ENCODE peak calls at places on chromosomes 2 and 18, in six cellular contexts. R is spleen, C is sigmoid colon, S is Panc1, X is GM23338, O is SK-N-SH. W is an unnamed sample.

GRCh38 chr18:334575-335132 is 66.8 kb upstream of the THOC1 start:
- DNase-seq in X (no peak), R (no peak), S (no peak), C (no peak), O (no peak), W (no peak)

GRCh38 chr2:122100371-122101150 is 345.1 kb downstream of the TSN start:
- DNase-seq in R (no peak), C (no peak), S (no peak), X (peak), O (no peak), W (no peak)

GRCh38 chr2:27446057-27446456 is 3.9 kb downstream of the KRTCAP3 start:
- DNase-seq in S (no peak), R (no peak), C (no peak), X (no peak), O (no peak), W (peak)

GRCh38 chr2:96885432-96886137 is 15.7 kb upstream of the SEMA4C start:
- DNase-seq in R (peak), O (no peak), S (no peak), C (no peak), X (no peak), W (no peak)

GRCh38 chr18:54777118-54777791 is 51.0 kb upstream of the RAB27B start:
- DNase-seq in R (no peak), S (no peak), O (no peak), C (no peak), X (no peak), W (no peak)

GRCh38 chr2:45567288-45567963 is 43.6 kb downstream of the SRBD1 start:
- DNase-seq in O (no peak), R (peak), S (no peak), X (no peak), C (no peak), W (no peak)

GRCh38 chr18:11871501-11871900 is 20.3 kb downstream of the CHMP1B start:
- DNase-seq in C (no peak), S (no peak), X (no peak), O (no peak), R (no peak), W (no peak)

GRCh38 chr2:235595420-235596010 is 101.7 kb downstream of the AGAP1 start:
- DNase-seq in O (peak), R (peak), S (peak), C (peak), X (peak), W (peak)

GRCh38 chr2:218368150-218368528 is 11.5 kb downstream of the CATIP start:
- DNase-seq in R (peak), X (no peak), O (no peak), C (no peak), S (no peak), W (no peak)

GRCh38 chr18:80258640-80259039 is 11.3 kb upstream of the PARD6G start:
- DNase-seq in C (no peak), R (no peak), S (no peak), O (no peak), X (no peak), W (no peak)

GRCh38 chr18:56727399-56727798 is 76.2 kb downstream of the WDR7 start:
- DNase-seq in S (no peak), R (no peak), O (no peak), X (no peak), C (no peak), W (no peak)

GRCh38 chr2:118119158-118119715 is 31.0 kb downstream of the INSIG2 start:
- DNase-seq in S (no peak), R (no peak), X (no peak), C (no peak), O (no peak), W (no peak)

GRCh38 chr2:5690231-5690630 is 2.0 kb upstream of the SOX11 start:
- DNase-seq in R (no peak), S (no peak), O (no peak), X (no peak), C (no peak), W (no peak)

GRCh38 chr2:105592288-105592687 is 152.4 kb upstream of the NCK2 start:
- DNase-seq in O (no peak), S (no peak), R (no peak), C (no peak), X (no peak), W (peak)

GRCh38 chr18:75223687-75224347 is 13.2 kb downstream of the TSHZ1 start:
- DNase-seq in C (no peak), X (no peak), R (no peak), O (no peak), S (no peak), W (no peak)

GRCh38 chr2:179562330-179562885 is 297.8 kb upstream of the SESTD1 start:
- DNase-seq in X (no peak), R (no peak), O (no peak), C (no peak), S (no peak), W (no peak)

GRCh38 chr18:44096016-44096415 is 584.7 kb upstream of the SETBP1 start:
- DNase-seq in R (no peak), C (no peak), X (no peak), S (no peak), O (no peak), W (no peak)

GRCh38 chr2:189127756-189128155 is 51.8 kb downstream of the COL5A2 start:
- DNase-seq in X (no peak), C (no peak), R (no peak), S (no peak), O (no peak), W (no peak)

GRCh38 chr18:9596257-9596656 is 18.1 kb downstream of the PPP4R1 start:
- DNase-seq in O (no peak), S (no peak), C (no peak), R (no peak), X (no peak), W (no peak)

GRCh38 chr2:178882666-178883440 is 75.6 kb upstream of the TTN start:
- DNase-seq in X (no peak), C (no peak), O (no peak), S (no peak), R (no peak), W (no peak)

GRCh38 chr2:20015482-20016083 is 3.1 kb upstream of the MATN3 start:
- DNase-seq in C (no peak), R (no peak), S (peak), O (peak), X (peak), W (no peak)

GRCh38 chr2:240465268-240465764 is 29.9 kb downstream of the GPC1 start:
- DNase-seq in S (no peak), C (peak), X (no peak), R (peak), O (no peak), W (peak)

GRCh38 chr2:177174456-177174855 is 38.1 kb upstream of the HNRNPA3 start:
- DNase-seq in C (no peak), S (no peak), X (no peak), R (no peak), O (no peak), W (no peak)

GRCh38 chr18:6001867-6002266 is 106.5 kb upstream of the TMEM200C start:
- DNase-seq in C (no peak), O (no peak), R (no peak), X (no peak), S (no peak), W (no peak)

GRCh38 chr2:21256006-21256405 is 132.2 kb downstream of the TDRD15 start:
- DNase-seq in C (no peak), X (no peak), O (no peak), S (no peak), R (no peak), W (no peak)

GRCh38 chr2:120740765-120741513 is 5.3 kb downstream of the GLI2 start:
- DNase-seq in X (peak), C (no peak), O (peak), S (no peak), R (peak), W (no peak)

GRCh38 chr2:3529316-3530025 is 10.1 kb upstream of the ADI1 start:
- DNase-seq in X (no peak), S (no peak), C (no peak), O (no peak), R (no peak), W (no peak)

GRCh38 chr2:194205568-194206227 is 1451.3 kb upstream of the SLC39A10 start:
- DNase-seq in S (no peak), R (no peak), X (no peak), C (no peak), O (no peak), W (no peak)

GRCh38 chr2:2244508-2244907 is 86.6 kb downstream of the MYT1L start:
- DNase-seq in C (no peak), S (no peak), O (no peak), R (no peak), X (no peak), W (no peak)

GRCh38 chr2:128395640-128396499 is 77.2 kb upstream of the HS6ST1 start:
- DNase-seq in R (peak), X (peak), O (peak), C (peak), S (no peak), W (no peak)

GRCh38 chr2:134052173-134052572 is 201.7 kb upstream of the MGAT5 start:
- DNase-seq in C (no peak), S (no peak), R (no peak), X (no peak), O (no peak), W (no peak)

GRCh38 chr2:152491139-152491472 is 156.1 kb downstream of the FMNL2 start:
- DNase-seq in R (no peak), X (no peak), C (peak), S (no peak), O (no peak), W (peak)

GRCh38 chr2:146481629-146482028 is 1363.2 kb upstream of the ACVR2A start:
- DNase-seq in O (no peak), S (no peak), C (no peak), R (no peak), X (no peak), W (no peak)

GRCh38 chr2:214232266-214232665 is 178.6 kb upstream of the VWC2L start:
- DNase-seq in S (no peak), C (no peak), R (no peak), X (no peak), O (no peak), W (no peak)

DNA sequence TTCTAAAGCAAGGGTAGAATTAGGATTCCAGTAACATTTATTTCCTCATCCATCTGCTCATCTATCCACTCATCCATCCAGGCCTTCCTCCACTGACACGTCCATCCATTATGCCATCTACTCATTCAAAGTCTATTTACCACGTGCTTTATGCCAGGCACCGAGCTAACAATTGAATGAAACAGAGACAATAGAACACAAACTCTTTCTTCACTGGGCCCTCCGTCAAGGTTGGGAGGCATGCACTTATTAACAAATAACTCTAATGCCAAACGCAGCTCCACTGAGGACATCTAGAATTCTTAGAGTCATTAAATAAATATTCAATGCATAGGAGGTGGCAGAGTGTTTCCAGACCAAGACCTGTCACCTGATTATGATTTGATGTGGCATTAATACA is 262.7 kb downstream of the CYRIA start:
- DNase-seq in C (no peak), R (no peak), S (no peak), O (no peak), X (no peak), W (no peak)
- H3K27ac ChIP-seq in C (no peak), R (no peak), S (no peak), O (no peak), X (no peak), W (no peak)

GRCh38 chr2:216059233-216059834 is 22.3 kb downstream of the PECR start:
- DNase-seq in S (no peak), X (no peak), C (no peak), R (no peak), O (no peak), W (no peak)

GRCh38 chr2:216064684-216065083 is 16.9 kb downstream of the PECR start:
- DNase-seq in S (no peak), R (no peak), X (no peak), C (no peak), O (no peak), W (no peak)

GRCh38 chr2:216066255-216066654 is 15.4 kb downstream of the PECR start:
- DNase-seq in O (no peak), R (no peak), X (no peak), S (no peak), C (no peak), W (no peak)

GRCh38 chr2:216069028-216069427 is 12.6 kb downstream of the PECR start:
- DNase-seq in R (no peak), X (no peak), S (no peak), C (no peak), O (no peak), W (no peak)

DNA sequence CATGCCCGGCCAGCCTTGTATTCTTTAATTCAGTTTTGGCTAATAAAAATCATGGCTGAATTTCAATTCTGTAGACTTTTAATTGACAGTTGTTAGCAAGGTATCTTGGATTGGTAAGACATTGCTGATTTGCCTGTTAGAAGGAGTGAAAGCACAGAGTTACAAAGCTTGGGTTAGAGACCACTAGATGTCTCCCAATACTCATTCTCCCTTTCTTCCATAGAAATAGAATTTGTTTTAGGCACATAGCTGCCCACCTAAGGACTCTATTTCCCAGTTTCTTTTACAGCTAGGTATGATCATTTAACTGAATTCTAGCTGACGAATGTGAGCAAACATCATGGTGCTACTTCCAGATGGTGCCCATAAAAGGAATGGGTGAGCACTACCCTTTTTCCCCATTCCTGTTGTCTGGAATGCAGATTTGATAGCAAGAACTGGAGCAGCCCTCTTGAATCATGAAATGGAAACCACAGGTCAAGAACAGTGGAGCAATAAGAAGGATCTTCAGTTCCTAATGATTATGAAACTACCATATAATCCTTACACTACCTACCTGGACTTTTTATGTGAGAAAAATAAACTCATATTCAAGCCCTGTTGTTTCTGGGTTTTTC is 17.5 kb downstream of the PECR start:
- DNase-seq in X (peak), R (no peak), O (no peak), S (no peak), C (no peak), W (no peak)
- TF ChIP-seq CTCF in X (peak), R (no peak), O (no peak), S (peak), C (no peak), W (no peak)

GRCh38 chr2:161308178-161308955 is at the start of gene PSMD14:
- DNase-seq in X (peak), C (peak), R (peak), O (peak), S (peak), W (peak)
- TF ChIP-seq POLR2AphosphoS5 in X (peak), C (peak), R (peak), O (peak), S (peak), W (no peak)

GRCh38 chr2:43541165-43541564 is 54.7 kb downstream of the THADA start:
- DNase-seq in X (no peak), O (no peak), S (no peak), C (no peak), R (no peak), W (no peak)
- H3K27ac ChIP-seq in X (no peak), O (no peak), S (no peak), C (peak), R (no peak), W (peak)

DNA sequence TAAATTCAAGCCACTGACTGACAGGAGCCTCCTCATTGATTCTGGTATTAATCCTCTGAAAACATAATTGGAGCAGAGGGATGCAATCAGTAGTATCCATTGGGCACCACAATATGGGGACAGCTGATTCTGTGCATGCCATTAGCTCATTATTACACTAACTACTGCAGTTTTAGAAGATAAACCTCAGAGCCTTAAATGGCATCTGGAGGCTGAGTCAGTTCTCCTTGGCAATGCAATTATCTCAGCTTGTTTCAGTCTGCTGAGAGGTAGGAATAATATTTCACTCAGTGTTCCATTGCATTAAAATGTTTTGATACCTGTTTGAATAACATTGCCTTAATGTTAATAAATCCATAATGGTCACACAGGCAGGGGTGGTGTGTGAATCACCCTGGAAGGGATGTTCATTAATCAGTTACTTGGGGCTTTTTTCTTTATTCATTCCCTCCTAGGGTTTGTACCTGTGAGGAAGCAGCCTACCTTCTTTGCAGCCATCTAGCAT is 309.6 kb downstream of the LRRTM1 start:
- DNase-seq in O (no peak), C (no peak), R (no peak), X (no peak), S (no peak), W (no peak)
- TF ChIP-seq CTCF in O (no peak), C (no peak), R (no peak), X (no peak), S (no peak), W (no peak)

DNA sequence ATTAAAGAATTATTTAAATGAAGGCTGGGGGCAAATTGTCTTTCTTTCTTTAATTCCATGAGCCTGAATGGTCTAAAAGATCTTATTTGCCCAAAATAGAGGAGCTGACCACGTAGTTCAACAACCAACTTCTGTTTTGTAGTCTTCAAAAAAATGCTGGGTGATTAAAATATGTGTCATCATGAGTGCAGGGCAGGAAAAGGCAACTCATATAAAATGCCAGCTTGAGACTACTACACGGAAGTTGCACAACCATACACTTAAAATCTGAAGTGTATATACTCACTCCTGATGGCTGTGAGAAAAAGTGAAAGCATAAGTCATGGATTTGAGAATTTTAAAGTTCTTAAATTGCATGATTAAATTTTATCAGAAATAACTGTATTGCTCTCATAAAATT is 210.9 kb downstream of the DYM start:
- DNase-seq in X (no peak), R (no peak), S (no peak), C (no peak), O (no peak), W (no peak)
- TF ChIP-seq POLR2AphosphoS5 in X (no peak), R (no peak), S (no peak), C (no peak), O (no peak), W (no peak)

DNA sequence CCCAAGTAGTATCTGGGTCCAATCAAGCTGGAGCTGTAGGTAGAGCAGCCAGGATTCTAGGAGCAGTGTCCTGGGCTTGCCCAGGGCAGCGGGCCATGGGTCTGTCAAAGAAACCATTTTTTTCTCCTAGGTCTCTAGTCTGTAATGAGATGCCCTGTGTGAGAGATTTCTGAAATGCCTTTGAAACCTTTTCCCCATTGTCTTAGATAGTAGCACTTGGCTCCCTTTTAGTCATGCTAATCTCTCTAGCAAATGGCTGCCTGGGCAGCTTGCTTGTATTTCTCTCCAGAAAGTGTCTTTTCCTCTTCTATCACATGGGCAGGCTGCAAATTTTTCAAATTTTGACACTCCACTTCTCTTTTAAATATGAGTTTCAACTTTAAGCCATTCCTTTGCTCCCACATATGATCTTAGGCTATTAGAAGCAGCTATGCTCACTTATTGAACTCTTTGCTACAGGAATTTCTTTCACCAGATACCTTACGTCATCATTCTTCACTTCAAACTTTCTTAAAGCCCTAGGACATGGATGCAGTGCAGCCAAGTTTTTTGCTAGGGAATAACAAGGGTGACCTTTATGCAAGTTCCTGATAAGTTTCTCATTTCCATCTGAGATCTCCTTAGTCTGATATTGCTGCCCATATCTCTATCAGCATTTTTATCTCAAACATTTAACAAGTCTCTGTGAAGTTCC is 890.2 kb upstream of the VRK2 start:
- DNase-seq in O (no peak), C (no peak), X (peak), R (no peak), S (no peak), W (no peak)
- H3K27ac ChIP-seq in O (no peak), C (no peak), X (no peak), R (no peak), S (no peak), W (no peak)

DNA sequence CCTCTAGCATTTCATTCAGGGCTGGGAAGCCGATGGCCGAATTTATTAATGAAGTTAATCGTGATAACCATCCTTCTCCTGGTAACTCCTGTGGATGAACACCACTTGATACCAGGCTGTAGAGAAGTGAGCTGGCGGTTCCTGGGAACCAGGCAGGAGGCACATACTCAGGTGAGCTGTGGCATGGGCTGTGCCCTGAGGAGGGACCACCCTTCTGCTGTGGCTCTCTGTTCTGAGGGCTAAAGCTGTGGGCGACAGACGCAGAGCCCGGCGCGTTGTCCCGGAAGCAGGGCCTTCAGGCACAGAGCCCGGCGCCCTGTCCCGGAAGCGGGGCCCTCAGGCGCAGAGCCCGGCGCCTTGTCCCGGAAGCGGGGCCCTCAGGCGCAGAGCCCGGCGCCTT is 462.3 kb upstream of the SALL3 start:
- DNase-seq in O (no peak), X (peak), R (no peak), C (no peak), S (no peak), W (no peak)
- TF ChIP-seq CTCF in O (no peak), X (no peak), R (no peak), C (no peak), S (no peak), W (no peak)

W was measured in suprapubic skin.